ENCODE peak calls at places on chromosomes 2 and 18, in six cellular contexts. B, O, F, L, S and Q are unnamed samples.
A peak's percentile ranks its signal among the peaks of the same experiment; 100 is the strongest.

GRCh38 chr18:10232062-10232461 is 222.4 kb upstream of the APCDD1 start:
- DNase-seq in B (no peak), O (no peak), F (no peak), L (peak; percentile 59), S (no peak), Q (no peak)

GRCh38 chr2:95018861-95019550 is 6.5 kb upstream of the MAL start:
- DNase-seq in B (no peak), O (no peak), F (no peak), L (peak; percentile 91), S (no peak), Q (no peak)

GRCh38 chr18:28422577-28422976 is 245.6 kb upstream of the CDH2 start:
- DNase-seq in B (no peak), O (no peak), F (no peak), L (no peak), S (no peak), Q (no peak)

GRCh38 chr18:51120809-51121596 is 76.5 kb downstream of the MEX3C start:
- DNase-seq in B (no peak), O (no peak), F (no peak), L (no peak), S (peak; percentile 49), Q (no peak)

GRCh38 chr18:54444309-54444914 is 86.7 kb downstream of the C18orf54 start:
- DNase-seq in B (peak; percentile 24), O (no peak), F (peak; percentile 22), L (no peak), S (no peak), Q (no peak)

GRCh38 chr2:9101763-9102425 is 98.4 kb upstream of the MBOAT2 start:
- DNase-seq in B (no peak), O (no peak), F (no peak), L (no peak), S (no peak), Q (no peak)

GRCh38 chr2:191202881-191203397 is 42.3 kb upstream of the MYO1B start:
- DNase-seq in B (no peak), O (no peak), F (no peak), L (no peak), S (no peak), Q (no peak)

GRCh38 chr2:118000041-118000440 is 13.8 kb downstream of the CCDC93 start:
- DNase-seq in B (no peak), O (no peak), F (no peak), L (no peak), S (no peak), Q (no peak)

GRCh38 chr18:35458271-35458670 is 39.5 kb downstream of the INO80C start:
- DNase-seq in B (no peak), O (no peak), F (no peak), L (no peak), S (no peak), Q (no peak)

GRCh38 chr2:36698978-36699377 is 2.5 kb downstream of the VIT start:
- DNase-seq in B (no peak), O (no peak), F (no peak), L (no peak), S (no peak), Q (no peak)

GRCh38 chr2:236972491-236973379 is 113.0 kb upstream of the COPS8 start:
- DNase-seq in B (peak; percentile 31), O (no peak), F (no peak), L (peak; percentile 65), S (peak; percentile 33), Q (no peak)

GRCh38 chr2:141522702-141523101 is 608.1 kb downstream of the LRP1B start:
- DNase-seq in B (no peak), O (no peak), F (no peak), L (no peak), S (no peak), Q (no peak)

GRCh38 chr2:216501854-216502253 is 3.2 kb downstream of the RPL37A start:
- DNase-seq in B (no peak), O (no peak), F (no peak), L (no peak), S (no peak), Q (no peak)

GRCh38 chr2:64263315-64263714 is 119.1 kb upstream of the PELI1 start:
- DNase-seq in B (no peak), O (no peak), F (no peak), L (no peak), S (no peak), Q (no peak)

GRCh38 chr2:143632751-143633374 is 503.6 kb downstream of the ARHGAP15 start:
- DNase-seq in B (peak; percentile 42), O (no peak), F (no peak), L (peak; percentile 97), S (no peak), Q (no peak)

GRCh38 chr2:112597537-112598322 is 13.3 kb downstream of the CHCHD5 start:
- DNase-seq in B (no peak), O (no peak), F (no peak), L (no peak), S (no peak), Q (no peak)

GRCh38 chr18:58691256-58691655 is 20.0 kb downstream of the MALT1 start:
- DNase-seq in B (no peak), O (no peak), F (no peak), L (no peak), S (no peak), Q (no peak)

GRCh38 chr2:3759331-3759730 is 56.0 kb downstream of the DCDC2C start:
- DNase-seq in B (no peak), O (no peak), F (no peak), L (no peak), S (no peak), Q (no peak)

GRCh38 chr2:85431787-85432186 is 13.3 kb downstream of the SH2D6 start:
- DNase-seq in B (no peak), O (no peak), F (no peak), L (no peak), S (no peak), Q (no peak)

GRCh38 chr2:20940856-20941255 is 103.0 kb downstream of the APOB start:
- DNase-seq in B (no peak), O (no peak), F (no peak), L (no peak), S (no peak), Q (no peak)

GRCh38 chr2:27085670-27086089 is 892 bp upstream of the KHK start:
- DNase-seq in B (peak; percentile 6), O (no peak), F (peak; percentile 69), L (no peak), S (peak; percentile 83), Q (no peak)

GRCh38 chr2:12048551-12048950 is 302.1 kb downstream of the LPIN1 start:
- DNase-seq in B (no peak), O (no peak), F (no peak), L (no peak), S (no peak), Q (no peak)

GRCh38 chr18:37124511-37124910 is 295.6 kb downstream of the KIAA1328 start:
- DNase-seq in B (no peak), O (no peak), F (no peak), L (no peak), S (no peak), Q (no peak)

GRCh38 chr18:47050468-47050867 is 15.0 kb upstream of the ELOA2 start:
- DNase-seq in B (no peak), O (no peak), F (peak; percentile 45), L (no peak), S (no peak), Q (no peak)

GRCh38 chr2:83022631-83023210 is 1436.4 kb downstream of the SUCLG1 start:
- DNase-seq in B (no peak), O (no peak), F (no peak), L (no peak), S (no peak), Q (no peak)